ENCODE peak calls at places on chromosome 9, in five cellular contexts. J is sigmoid colon, M is ovary, Y is right lobe of liver, X is prostate gland. G is an unnamed sample.

GRCh38 chr9:129401623-129402340 is 219.1 kb downstream of the C9orf50 start:
- DNase-seq in Y (no peak), M (peak), X (no peak), J (no peak), G (no peak)

GRCh38 chr9:37984672-37985611 is 81.0 kb upstream of the SLC25A51 start:
- DNase-seq in M (no peak), Y (peak), J (no peak), X (no peak), G (peak)

GRCh38 chr9:129458663-129459549 is 162.0 kb downstream of the C9orf50 start:
- DNase-seq in X (peak), M (peak), Y (peak), J (peak), G (no peak)

GRCh38 chr9:38181216-38181615 is 112.2 kb upstream of the SHB start:
- DNase-seq in J (no peak), Y (no peak), X (no peak), M (no peak), G (no peak)

GRCh38 chr9:122474561-122474960 is 3.2 kb downstream of the OR1J1 start:
- DNase-seq in J (no peak), M (no peak), Y (no peak), X (no peak), G (peak)

GRCh38 chr9:107283621-107284616 is 840 bp downstream of the RAD23B start:
- DNase-seq in J (peak), Y (peak), M (peak), X (peak), G (peak)

GRCh38 chr9:93288341-93288740 is 104.4 kb downstream of the WNK2 start:
- DNase-seq in J (no peak), M (no peak), Y (no peak), X (no peak), G (no peak)

GRCh38 chr9:103319979-103320378 is 324.8 kb downstream of the CYLC2 start:
- DNase-seq in J (no peak), M (no peak), Y (no peak), X (no peak), G (peak)

GRCh38 chr9:126158591-126159519 is 167.8 kb upstream of the MVB12B start:
- DNase-seq in X (no peak), M (no peak), J (no peak), Y (no peak), G (no peak)

GRCh38 chr9:134208310-134208841 is 44.0 kb upstream of the RNU6ATAC start:
- DNase-seq in J (peak), Y (peak), M (peak), X (no peak), G (no peak)

GRCh38 chr9:91001146-91001611 is 199.6 kb downstream of the SYK start:
- DNase-seq in X (peak), J (no peak), Y (peak), M (no peak), G (no peak)

GRCh38 chr9:124438091-124438490 is 12.2 kb upstream of the ADGRD2 start:
- DNase-seq in M (no peak), Y (no peak), X (no peak), J (peak), G (no peak)

GRCh38 chr9:18906656-18907395 is 126.2 kb downstream of the SAXO1 start:
- DNase-seq in Y (no peak), M (no peak), J (no peak), X (no peak), G (no peak)

GRCh38 chr9:87420884-87421283 is 76.8 kb upstream of the DAPK1 start:
- DNase-seq in Y (no peak), J (no peak), X (no peak), M (no peak), G (no peak)

GRCh38 chr9:114078021-114078780 is at the start of gene AMBP:
- DNase-seq in M (no peak), X (peak), Y (peak), J (no peak), G (peak)

GRCh38 chr9:35729700-35730485 is 2.1 kb downstream of the TLN1 start:
- DNase-seq in X (no peak), M (no peak), J (peak), Y (peak), G (peak)

GRCh38 chr9:110619831-110620230 is 40.3 kb upstream of the SVEP1 start:
- DNase-seq in M (no peak), Y (no peak), J (no peak), X (no peak), G (no peak)

GRCh38 chr9:105445203-105445881 is 2.5 kb upstream of the FSD1L start:
- DNase-seq in J (no peak), Y (no peak), M (no peak), X (no peak), G (no peak)

GRCh38 chr9:78064075-78064474 is 32.5 kb upstream of the GNAQ start:
- DNase-seq in X (no peak), J (no peak), Y (no peak), M (no peak), G (no peak)

GRCh38 chr9:21078702-21079101 is 960 bp upstream of the IFNB1 start:
- DNase-seq in X (no peak), Y (no peak), M (no peak), J (no peak), G (peak)

GRCh38 chr9:129910628-129911567 is 75.6 kb downstream of the USP20 start:
- DNase-seq in Y (no peak), J (no peak), X (no peak), M (peak), G (peak)

GRCh38 chr9:133527444-133527920 is 2.7 kb upstream of the MYMK start:
- DNase-seq in J (peak), X (no peak), Y (no peak), M (peak), G (no peak)

GRCh38 chr9:18056993-18057369 is 417.0 kb upstream of the ADAMTSL1 start:
- DNase-seq in M (no peak), J (no peak), X (no peak), Y (no peak), G (no peak)

GRCh38 chr9:86690034-86690433 is 257.3 kb downstream of the GAS1 start:
- DNase-seq in J (no peak), Y (no peak), M (no peak), X (no peak), G (no peak)

GRCh38 chr9:38000332-38000731 is 68.7 kb downstream of the SHB start:
- DNase-seq in Y (no peak), J (no peak), X (no peak), M (no peak), G (no peak)

GRCh38 chr9:37995348-37995737 is 73.7 kb downstream of the SHB start:
- DNase-seq in M (no peak), J (no peak), Y (no peak), X (no peak), G (no peak)

GRCh38 chr9:69951411-69951810 is 92.2 kb upstream of the MAMDC2 start:
- DNase-seq in J (no peak), M (no peak), Y (no peak), X (no peak), G (no peak)

GRCh38 chr9:21789541-21790037 is 12.8 kb upstream of the MTAP start:
- DNase-seq in J (no peak), X (peak), Y (no peak), M (no peak), G (peak)

GRCh38 chr9:69564557-69564956 is 107.6 kb downstream of the APBA1 start:
- DNase-seq in Y (no peak), X (peak), M (no peak), J (no peak), G (no peak)

GRCh38 chr9:25350011-25350410 is 328.2 kb downstream of the TUSC1 start:
- DNase-seq in Y (no peak), J (no peak), M (no peak), X (no peak), G (no peak)

GRCh38 chr9:121730188-121730587 is 78.8 kb downstream of the DAB2IP start:
- DNase-seq in X (no peak), Y (no peak), M (no peak), J (no peak), G (no peak)

GRCh38 chr9:115642285-115642684 is 511.3 kb upstream of the PAPPA start:
- DNase-seq in M (no peak), J (no peak), X (no peak), Y (no peak), G (no peak)

GRCh38 chr9:81431662-81432061 is 257.7 kb downstream of the TLE1 start:
- DNase-seq in Y (no peak), M (no peak), J (no peak), X (no peak), G (no peak)

GRCh38 chr9:95188459-95188858 is 129.1 kb downstream of the FANCC start:
- DNase-seq in X (peak), Y (no peak), M (no peak), J (no peak), G (no peak)
- TF ChIP-seq POLR2A in X (no peak), Y (no peak), M (no peak), J (no peak), G (no peak)

GRCh38 chr9:132324425-132324824 is 30.4 kb downstream of the SETX start:
- DNase-seq in Y (no peak), M (no peak), X (no peak), J (no peak), G (peak)

DNA sequence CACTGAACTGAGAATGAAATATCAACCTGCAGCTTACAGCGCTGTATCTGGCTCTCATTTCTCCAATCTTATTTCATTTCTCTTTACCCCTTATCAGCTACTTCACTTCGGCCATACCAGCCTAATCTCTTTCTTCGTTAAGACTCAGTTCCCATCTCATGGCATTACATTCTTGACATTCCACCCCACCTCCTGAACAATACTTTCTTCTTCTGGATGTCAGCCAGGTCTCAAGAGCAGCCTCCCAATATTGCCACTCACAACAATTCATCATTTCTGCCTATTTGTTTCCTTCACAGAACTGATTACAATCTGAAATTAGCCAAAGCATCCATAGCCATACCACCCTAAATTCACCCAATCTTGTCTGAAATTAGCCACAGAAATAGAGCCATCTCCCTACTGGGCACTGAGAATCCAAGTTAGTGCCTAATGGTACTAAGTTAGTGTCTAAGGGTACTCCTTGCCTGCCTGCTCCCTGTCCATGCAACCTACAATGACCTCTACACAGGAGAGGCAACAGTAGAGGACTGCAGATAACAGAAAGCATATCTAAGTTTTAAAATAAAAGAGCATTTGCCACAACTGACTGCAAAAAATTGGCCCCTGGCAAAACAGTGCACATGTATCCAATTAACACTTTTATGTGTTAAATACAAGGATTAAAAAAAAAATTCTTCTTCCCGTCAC is 35.2 kb downstream of the SETX start:
- DNase-seq in X (no peak), J (no peak), Y (no peak), M (no peak), G (no peak)
- TF ChIP-seq POLR2A in X (no peak), J (no peak), Y (no peak), M (no peak), G (no peak)

GRCh38 chr9:135933114-135933513 is 25.8 kb upstream of the CAMSAP1 start:
- DNase-seq in J (no peak), Y (no peak), X (no peak), M (no peak), G (no peak)

GRCh38 chr9:135929656-135930445 is 22.5 kb upstream of the CAMSAP1 start:
- DNase-seq in Y (no peak), J (no peak), M (no peak), X (no peak), G (no peak)

GRCh38 chr9:135932656-135933055 is 25.3 kb upstream of the CAMSAP1 start:
- DNase-seq in X (no peak), M (no peak), Y (no peak), J (no peak), G (no peak)

GRCh38 chr9:135930446-135931345 is 23.4 kb upstream of the CAMSAP1 start:
- DNase-seq in M (no peak), J (no peak), X (no peak), Y (no peak), G (no peak)

GRCh38 chr9:135931349-135931820 is 24.0 kb upstream of the CAMSAP1 start:
- DNase-seq in J (no peak), M (no peak), X (no peak), Y (no peak), G (no peak)
- TF ChIP-seq POLR2A in J (no peak), M (no peak), X (no peak), Y (no peak), G (no peak)

DNA sequence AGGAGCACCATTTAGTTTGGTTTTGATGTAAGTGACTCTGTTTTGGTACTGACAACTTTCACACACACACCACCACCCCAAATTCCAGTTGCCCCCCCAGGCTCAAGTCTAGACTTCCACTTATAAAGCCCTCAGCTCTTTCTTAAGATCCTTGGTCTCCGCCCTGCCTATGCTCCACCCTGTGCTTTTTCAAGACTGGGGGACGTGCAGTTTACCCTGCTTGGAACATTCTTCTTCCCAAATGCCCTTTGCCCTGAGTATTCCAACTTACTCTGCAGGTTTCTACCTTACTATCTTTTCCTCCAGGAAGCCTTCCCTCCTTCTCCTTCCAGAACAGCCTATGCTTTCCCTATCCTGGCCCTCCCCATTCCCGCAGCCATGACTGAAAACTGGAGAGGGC is 1.5 kb upstream of the TRIM14 start:
- DNase-seq in X (no peak), Y (no peak), J (no peak), M (no peak), G (no peak)
- TF ChIP-seq POLR2A in X (no peak), Y (no peak), J (no peak), M (no peak), G (no peak)

DNA sequence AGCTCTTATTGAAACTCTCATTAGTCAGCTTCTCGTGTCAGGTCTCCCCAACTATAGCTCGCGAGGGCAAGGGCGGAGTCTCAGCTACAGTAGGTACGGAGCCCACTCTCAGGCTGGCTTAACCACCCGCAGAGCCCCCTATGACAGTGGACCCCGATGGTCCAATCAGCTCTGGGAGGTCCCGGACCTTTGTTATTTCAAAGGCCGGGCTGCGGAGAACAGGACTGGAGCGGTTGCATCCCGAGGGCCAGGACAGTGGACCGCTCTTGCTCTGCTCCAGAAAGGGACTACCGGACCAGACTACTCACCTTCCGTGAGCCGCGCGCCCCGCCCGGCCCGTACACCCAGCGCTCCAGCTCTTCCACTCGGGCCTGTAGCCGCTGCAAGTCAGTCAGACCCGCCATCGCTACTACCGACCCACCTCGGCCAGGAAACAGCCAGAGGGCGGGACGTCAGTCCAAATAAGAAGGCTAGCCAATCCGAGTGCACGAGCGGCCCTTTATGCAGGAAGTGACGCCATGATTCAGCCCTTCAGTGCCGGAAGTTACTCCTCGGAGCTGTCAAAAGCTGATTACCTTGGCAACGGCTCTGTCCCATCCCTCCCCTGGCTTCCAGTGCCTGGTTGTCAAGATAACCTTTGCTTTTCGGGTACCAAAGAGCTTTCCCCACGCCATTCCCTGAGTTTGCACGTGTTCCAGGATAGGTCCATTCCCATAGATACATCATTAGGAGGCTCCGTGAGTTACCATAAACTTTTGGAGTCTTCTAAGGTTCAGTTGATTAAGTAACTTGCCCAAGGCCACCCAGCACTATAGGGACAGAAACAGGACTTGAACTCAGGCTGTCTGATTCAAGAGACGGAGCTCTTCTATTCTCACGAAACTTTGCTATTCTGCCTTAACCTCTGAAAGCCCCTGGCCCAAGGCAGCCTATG is at the start of gene DCTN3:
- DNase-seq in J (peak), M (peak), Y (peak), X (peak), G (peak)
- TF ChIP-seq POLR2A in J (peak), M (peak), Y (peak), X (no peak), G (peak)